ENCODE peak calls at places on chromosome 15, in four cellular contexts. A is effector CD4-positive, alpha-beta T cell; P is GM04503; S is GM20000. Q is an unnamed sample.

GRCh38 chr15:73265536-73266153 is 103.1 kb downstream of the HCN4 start:
- DNase-seq in P (no peak), A (peak), S (peak), Q (peak)

GRCh38 chr15:76973362-76973743 is 21.6 kb upstream of the PSTPIP1 start:
- DNase-seq in A (peak), P (no peak), S (peak), Q (peak)

GRCh38 chr15:58260186-58260910 is 122.2 kb downstream of the AQP9 start:
- DNase-seq in S (no peak), A (no peak), P (no peak), Q (peak)

GRCh38 chr15:93017521-93017920 is 71.5 kb downstream of the RGMA start:
- DNase-seq in A (no peak), S (no peak), P (no peak), Q (no peak)

GRCh38 chr15:72135719-72136118 is 17.5 kb downstream of the SENP8 start:
- DNase-seq in A (no peak), P (no peak), S (no peak), Q (no peak)

GRCh38 chr15:56248276-56248675 is 4.6 kb upstream of the RFX7 start:
- DNase-seq in S (no peak), A (no peak), P (no peak), Q (no peak)

GRCh38 chr15:74443100-74443909 is 9.5 kb upstream of the SEMA7A start:
- DNase-seq in A (no peak), S (no peak), P (no peak), Q (no peak)

GRCh38 chr15:80530737-80531365 is 126.7 kb downstream of the ARNT2 start:
- DNase-seq in S (no peak), A (no peak), P (peak), Q (no peak)

GRCh38 chr15:55909036-55909811 is 84.2 kb downstream of the NEDD4 start:
- DNase-seq in S (no peak), A (no peak), P (peak), Q (no peak)

GRCh38 chr15:68672251-68672650 is 93.5 kb downstream of the CORO2B start:
- DNase-seq in P (no peak), A (no peak), S (no peak), Q (no peak)

GRCh38 chr15:39885099-39885777 is 34.8 kb downstream of the GPR176 start:
- DNase-seq in S (no peak), A (no peak), P (no peak), Q (no peak)

GRCh38 chr15:89034305-89034704 is 54.0 kb upstream of the ABHD2 start:
- DNase-seq in P (no peak), A (no peak), S (no peak), Q (no peak)

GRCh38 chr15:70922119-70922518 is 29.5 kb downstream of the LRRC49 start:
- DNase-seq in S (no peak), P (no peak), A (no peak), Q (no peak)

GRCh38 chr15:64148581-64148980 is 3.0 kb upstream of the SNX22 start:
- DNase-seq in P (no peak), A (no peak), S (no peak), Q (no peak)

GRCh38 chr15:81297147-81297572 is 26.8 kb downstream of the STARD5 start:
- DNase-seq in A (no peak), P (no peak), S (no peak), Q (no peak)

GRCh38 chr15:49066374-49066773 is 20.1 kb upstream of the SECISBP2L start:
- DNase-seq in S (no peak), A (no peak), P (no peak), Q (no peak)

GRCh38 chr15:52731732-52732470 is 52.7 kb upstream of the ATOSA start:
- DNase-seq in P (no peak), S (no peak), A (no peak), Q (no peak)

GRCh38 chr15:96332854-96333193 is 2.3 kb downstream of the NR2F2 start:
- DNase-seq in A (no peak), S (no peak), P (no peak), Q (no peak)

GRCh38 chr15:83871808-83872559 is 218.1 kb downstream of the ADAMTSL3 start:
- DNase-seq in A (no peak), S (peak), P (no peak), Q (no peak)

GRCh38 chr15:92082217-92082843 is 228.8 kb downstream of the SLCO3A1 start:
- DNase-seq in S (peak), P (peak), A (peak), Q (peak)

GRCh38 chr15:75140080-75140879 is 61.4 kb upstream of the C15orf39 start:
- DNase-seq in A (no peak), P (no peak), S (no peak), Q (peak)

GRCh38 chr15:32979710-32980109 is 214.8 kb downstream of the FMN1 start:
- DNase-seq in P (peak), S (no peak), A (no peak), Q (no peak)

GRCh38 chr15:100759116-100759515 is 120.5 kb upstream of the ALDH1A3 start:
- DNase-seq in S (no peak), A (no peak), P (peak), Q (no peak)

GRCh38 chr15:27864719-27865118 is 234.4 kb downstream of the OCA2 start:
- DNase-seq in S (no peak), P (no peak), A (no peak), Q (no peak)

GRCh38 chr15:48304398-48304797 is 26.8 kb upstream of the DUT start:
- DNase-seq in A (no peak), P (no peak), S (no peak), Q (no peak)

GRCh38 chr15:96047255-96047931 is 283.1 kb upstream of the NR2F2 start:
- DNase-seq in P (peak), S (no peak), A (no peak), Q (no peak)

GRCh38 chr15:53535886-53536285 is 223.6 kb downstream of the WDR72 start:
- DNase-seq in A (no peak), S (no peak), P (no peak), Q (no peak)

GRCh38 chr15:83970290-83970890 is 265.2 kb upstream of the GOLGA6L4 start:
- DNase-seq in S (no peak), P (no peak), A (no peak), Q (no peak)

GRCh38 chr15:89371145-89372044 is 36.8 kb upstream of the POLG start:
- DNase-seq in S (peak), P (no peak), A (no peak), Q (no peak)

GRCh38 chr15:98651581-98652220 is 3.4 kb downstream of the IGF1R start:
- DNase-seq in S (no peak), A (no peak), P (no peak), Q (no peak)

GRCh38 chr15:86347245-86347644 is 267.6 kb downstream of the AGBL1 start:
- DNase-seq in A (no peak), P (no peak), S (no peak), Q (no peak)

GRCh38 chr15:48400086-48400485 is 68.9 kb downstream of the DUT start:
- DNase-seq in P (no peak), S (no peak), A (no peak), Q (no peak)

GRCh38 chr15:52143862-52144261 is 31.3 kb upstream of the BCL2L10 start:
- DNase-seq in P (peak), S (no peak), A (no peak), Q (peak)

GRCh38 chr15:66725468-66725785 is 23.4 kb downstream of the SMAD6 start:
- DNase-seq in S (no peak), P (no peak), A (no peak), Q (no peak)

GRCh38 chr15:85168642-85169173 is 187.1 kb downstream of the PDE8A start:
- DNase-seq in S (peak), A (peak), P (no peak), Q (peak)

GRCh38 chr15:30956216-30956803 is 35.1 kb downstream of the MTMR10 start:
- DNase-seq in A (no peak), P (no peak), S (no peak), Q (no peak)

Q was measured in NT2/D1.